ENCODE peak calls at places on chromosomes 5 and 9, in four cellular contexts. One of them, this sample, is unnamed.

GRCh38 chr9:134818591-134818990 is 62.0 kb upstream of the FCN2 start:
- DNase-seq in HCT116: no peak
- DNase-seq in A549: no peak
- DNase-seq in OCI-LY7: no peak
- DNase-seq in this sample: no peak

GRCh38 chr5:139638090-139638735 is 9.9 kb upstream of the CXXC5 start:
- DNase-seq in HCT116: no peak
- DNase-seq in A549: no peak
- DNase-seq in OCI-LY7: peak
- DNase-seq in this sample: no peak

GRCh38 chr9:20319641-20320337 is 302.5 kb downstream of the MLLT3 start:
- DNase-seq in HCT116: peak
- DNase-seq in A549: peak
- DNase-seq in OCI-LY7: no peak
- DNase-seq in this sample: no peak

GRCh38 chr9:91515074-91515687 is 91.5 kb upstream of the NFIL3 start:
- DNase-seq in HCT116: no peak
- DNase-seq in A549: no peak
- DNase-seq in OCI-LY7: no peak
- DNase-seq in this sample: no peak

GRCh38 chr5:112738180-112738560 is 485 bp downstream of the APC start:
- DNase-seq in HCT116: no peak
- DNase-seq in A549: no peak
- DNase-seq in OCI-LY7: peak
- DNase-seq in this sample: peak

GRCh38 chr5:103228056-103228455 is 30.5 kb upstream of the MACIR start:
- DNase-seq in HCT116: no peak
- DNase-seq in A549: no peak
- DNase-seq in OCI-LY7: no peak
- DNase-seq in this sample: no peak

GRCh38 chr5:66178799-66179198 is 34.7 kb downstream of the SREK1 start:
- DNase-seq in HCT116: no peak
- DNase-seq in A549: no peak
- DNase-seq in OCI-LY7: no peak
- DNase-seq in this sample: no peak

GRCh38 chr5:116734717-116735072 is 160.1 kb upstream of the SEMA6A start:
- DNase-seq in HCT116: no peak
- DNase-seq in A549: no peak
- DNase-seq in OCI-LY7: no peak
- DNase-seq in this sample: no peak

GRCh38 chr5:151596839-151597539 is 5.9 kb upstream of the FAT2 start:
- DNase-seq in HCT116: no peak
- DNase-seq in A549: no peak
- DNase-seq in OCI-LY7: no peak
- DNase-seq in this sample: peak

GRCh38 chr5:96037128-96037527 is 75.5 kb upstream of the ELL2 start:
- DNase-seq in HCT116: no peak
- DNase-seq in A549: peak
- DNase-seq in OCI-LY7: no peak
- DNase-seq in this sample: no peak

GRCh38 chr5:67244345-67244793 is 47.8 kb upstream of the CD180 start:
- DNase-seq in HCT116: no peak
- DNase-seq in A549: no peak
- DNase-seq in OCI-LY7: no peak
- DNase-seq in this sample: no peak

GRCh38 chr9:91426123-91426745 is 2.6 kb upstream of the NFIL3 start:
- DNase-seq in HCT116: peak
- DNase-seq in A549: peak
- DNase-seq in OCI-LY7: peak
- DNase-seq in this sample: no peak

GRCh38 chr9:112503170-112503569 is 16.5 kb downstream of the KIAA1958 start:
- DNase-seq in HCT116: no peak
- DNase-seq in A549: no peak
- DNase-seq in OCI-LY7: no peak
- DNase-seq in this sample: no peak

GRCh38 chr9:105837261-105837660 is 142.9 kb downstream of the TMEM38B start:
- DNase-seq in HCT116: no peak
- DNase-seq in A549: no peak
- DNase-seq in OCI-LY7: no peak
- DNase-seq in this sample: no peak

GRCh38 chr9:93673271-93673843 is 97.0 kb downstream of the PHF2 start:
- DNase-seq in HCT116: no peak
- DNase-seq in A549: no peak
- DNase-seq in OCI-LY7: no peak
- DNase-seq in this sample: no peak

GRCh38 chr5:125376059-125376641 is 629.7 kb upstream of the ZNF608 start:
- DNase-seq in HCT116: no peak
- DNase-seq in A549: no peak
- DNase-seq in OCI-LY7: no peak
- DNase-seq in this sample: no peak

GRCh38 chr5:2894347-2895135 is 143.1 kb upstream of the IRX2 start:
- DNase-seq in HCT116: no peak
- DNase-seq in A549: no peak
- DNase-seq in OCI-LY7: no peak
- DNase-seq in this sample: no peak

GRCh38 chr5:117255211-117256032 is 680.8 kb upstream of the SEMA6A start:
- DNase-seq in HCT116: no peak
- DNase-seq in A549: no peak
- DNase-seq in OCI-LY7: no peak
- DNase-seq in this sample: no peak

GRCh38 chr5:135814254-135814653 is 20.2 kb upstream of the SLC25A48 start:
- DNase-seq in HCT116: no peak
- DNase-seq in A549: no peak
- DNase-seq in OCI-LY7: no peak
- DNase-seq in this sample: no peak

GRCh38 chr9:13974891-13975290 is 339.1 kb downstream of the NFIB start:
- DNase-seq in HCT116: no peak
- DNase-seq in A549: no peak
- DNase-seq in OCI-LY7: no peak
- DNase-seq in this sample: no peak

GRCh38 chr5:149177339-149177843 is 36.1 kb downstream of the ABLIM3 start:
- DNase-seq in HCT116: no peak
- DNase-seq in A549: no peak
- DNase-seq in OCI-LY7: no peak
- DNase-seq in this sample: no peak

GRCh38 chr5:149172709-149173505 is 31.6 kb downstream of the ABLIM3 start:
- DNase-seq in HCT116: no peak
- DNase-seq in A549: no peak
- DNase-seq in OCI-LY7: no peak
- DNase-seq in this sample: no peak

GRCh38 chr5:149174847-149175234 is 33.5 kb downstream of the ABLIM3 start:
- DNase-seq in HCT116: no peak
- DNase-seq in A549: no peak
- DNase-seq in OCI-LY7: no peak
- DNase-seq in this sample: no peak

GRCh38 chr5:149177911-149178565 is 36.7 kb downstream of the ABLIM3 start:
- DNase-seq in HCT116: no peak
- DNase-seq in A549: no peak
- DNase-seq in OCI-LY7: no peak
- DNase-seq in this sample: no peak

DNA sequence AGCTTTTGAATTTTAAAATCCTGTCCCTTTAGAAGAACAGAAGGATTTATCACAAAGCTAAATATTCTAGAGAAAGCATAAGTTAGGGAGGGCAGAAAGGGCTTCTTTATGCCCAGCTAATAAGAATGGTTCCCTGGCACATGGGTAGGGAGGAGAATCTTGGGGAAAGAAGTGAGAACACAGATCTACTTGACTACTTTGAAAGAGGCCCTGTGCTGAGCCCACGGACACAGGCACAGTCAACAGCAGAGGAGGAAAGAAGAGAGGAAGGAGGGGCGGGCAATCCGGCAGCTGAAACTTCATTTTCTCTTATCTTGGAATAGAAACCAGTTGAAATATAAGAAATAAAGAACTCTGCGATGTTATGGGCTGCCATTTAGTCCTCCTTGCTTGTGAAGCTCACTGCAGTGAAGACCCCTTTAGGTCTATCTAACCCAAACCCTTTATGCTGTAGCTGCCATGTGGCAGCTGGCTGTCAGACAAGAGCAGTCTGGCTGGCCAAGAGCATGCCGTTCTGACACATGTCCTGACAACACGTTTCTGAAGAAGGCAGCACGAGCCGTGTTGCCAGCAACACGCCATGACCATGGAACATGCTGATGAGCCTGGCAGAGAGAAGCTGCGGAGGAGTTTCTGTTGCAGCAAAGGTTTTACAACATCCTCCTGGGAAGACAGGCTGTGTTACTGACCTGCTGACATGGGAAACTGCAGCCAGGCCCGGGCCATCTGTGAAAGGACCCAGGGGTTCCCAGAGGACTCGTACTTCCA is 34.2 kb downstream of the ABLIM3 start:
- DNase-seq in HCT116: no peak
- DNase-seq in A549: no peak
- DNase-seq in OCI-LY7: no peak
- DNase-seq in this sample: no peak
- H3K4me2 ChIP-seq in HCT116: no peak
- H3K4me2 ChIP-seq in A549: no peak
- H3K4me2 ChIP-seq in OCI-LY7: no peak
- H3K4me2 ChIP-seq in this sample: no peak

DNA sequence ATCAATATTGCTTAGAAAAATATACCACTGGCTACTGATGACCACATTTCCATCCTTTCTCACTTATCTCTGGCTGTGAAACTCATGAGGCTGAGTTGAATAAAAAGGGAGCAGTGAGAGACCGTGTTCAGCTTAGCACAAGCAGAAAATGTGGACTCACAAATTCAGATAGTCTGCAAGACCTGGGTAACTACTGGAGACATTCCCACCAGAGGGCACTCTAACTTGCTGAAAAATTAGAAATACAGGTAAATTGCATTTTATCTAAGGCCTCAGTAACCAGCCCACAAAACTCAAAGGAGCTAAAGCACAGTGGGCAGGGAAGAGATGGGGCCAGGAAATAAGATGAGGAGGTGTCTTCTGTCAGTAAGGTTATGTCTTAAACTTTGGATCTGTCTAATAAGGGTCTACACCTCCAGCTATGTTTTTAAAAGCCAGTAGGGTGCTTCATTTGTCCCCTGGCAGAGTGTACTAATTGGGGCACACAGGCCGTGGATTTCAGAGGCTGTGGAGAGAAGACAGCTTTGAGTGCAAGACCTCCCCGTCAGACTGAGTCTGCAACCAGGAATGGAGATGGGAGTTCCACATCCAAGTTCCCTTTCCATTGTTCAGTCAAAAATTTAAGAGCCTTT is 8.7 kb upstream of the NDUFB6 start:
- DNase-seq in HCT116: peak
- DNase-seq in A549: peak
- DNase-seq in OCI-LY7: peak
- DNase-seq in this sample: peak
- H3K4me2 ChIP-seq in HCT116: no peak
- H3K4me2 ChIP-seq in A549: peak
- H3K4me2 ChIP-seq in OCI-LY7: peak
- H3K4me2 ChIP-seq in this sample: no peak

GRCh38 chr5:140801494-140801841 is 611 bp downstream of the PCDHA3 start:
- DNase-seq in HCT116: no peak
- DNase-seq in A549: peak
- DNase-seq in OCI-LY7: no peak
- DNase-seq in this sample: no peak

GRCh38 chr5:140802781-140803271 is 2.0 kb downstream of the PCDHA3 start:
- DNase-seq in HCT116: no peak
- DNase-seq in A549: no peak
- DNase-seq in OCI-LY7: no peak
- DNase-seq in this sample: no peak

GRCh38 chr5:140796718-140797095 is 2.1 kb downstream of the PCDHA2 start:
- DNase-seq in HCT116: no peak
- DNase-seq in A549: no peak
- DNase-seq in OCI-LY7: no peak
- DNase-seq in this sample: no peak

GRCh38 chr5:140795259-140795641 is 598 bp downstream of the PCDHA2 start:
- DNase-seq in HCT116: no peak
- DNase-seq in A549: peak
- DNase-seq in OCI-LY7: no peak
- DNase-seq in this sample: no peak

GRCh38 chr5:140800816-140801493 is at the start of gene PCDHA3:
- DNase-seq in HCT116: no peak
- DNase-seq in A549: peak
- DNase-seq in OCI-LY7: peak
- DNase-seq in this sample: no peak
- H3K4me2 ChIP-seq in HCT116: no peak
- H3K4me2 ChIP-seq in A549: peak
- H3K4me2 ChIP-seq in OCI-LY7: no peak
- H3K4me2 ChIP-seq in this sample: no peak

GRCh38 chr5:176658007-176658599 is 10.8 kb downstream of the TSPAN17 start:
- DNase-seq in HCT116: peak
- DNase-seq in A549: peak
- DNase-seq in OCI-LY7: peak
- DNase-seq in this sample: peak
- H3K4me2 ChIP-seq in HCT116: no peak
- H3K4me2 ChIP-seq in A549: no peak
- H3K4me2 ChIP-seq in OCI-LY7: no peak
- H3K4me2 ChIP-seq in this sample: no peak

GRCh38 chr9:113956901-113957777 is 81.0 kb downstream of the ZNF618 start:
- DNase-seq in HCT116: no peak
- DNase-seq in A549: no peak
- DNase-seq in OCI-LY7: no peak
- DNase-seq in this sample: no peak

GRCh38 chr9:113952651-113953050 is 76.5 kb downstream of the ZNF618 start:
- DNase-seq in HCT116: no peak
- DNase-seq in A549: no peak
- DNase-seq in OCI-LY7: no peak
- DNase-seq in this sample: no peak

GRCh38 chr9:113953541-113953940 is 77.4 kb downstream of the ZNF618 start:
- DNase-seq in HCT116: no peak
- DNase-seq in A549: no peak
- DNase-seq in OCI-LY7: no peak
- DNase-seq in this sample: no peak

GRCh38 chr9:113957778-113958430 is 81.8 kb downstream of the ZNF618 start:
- DNase-seq in HCT116: no peak
- DNase-seq in A549: peak
- DNase-seq in OCI-LY7: no peak
- DNase-seq in this sample: no peak

DNA sequence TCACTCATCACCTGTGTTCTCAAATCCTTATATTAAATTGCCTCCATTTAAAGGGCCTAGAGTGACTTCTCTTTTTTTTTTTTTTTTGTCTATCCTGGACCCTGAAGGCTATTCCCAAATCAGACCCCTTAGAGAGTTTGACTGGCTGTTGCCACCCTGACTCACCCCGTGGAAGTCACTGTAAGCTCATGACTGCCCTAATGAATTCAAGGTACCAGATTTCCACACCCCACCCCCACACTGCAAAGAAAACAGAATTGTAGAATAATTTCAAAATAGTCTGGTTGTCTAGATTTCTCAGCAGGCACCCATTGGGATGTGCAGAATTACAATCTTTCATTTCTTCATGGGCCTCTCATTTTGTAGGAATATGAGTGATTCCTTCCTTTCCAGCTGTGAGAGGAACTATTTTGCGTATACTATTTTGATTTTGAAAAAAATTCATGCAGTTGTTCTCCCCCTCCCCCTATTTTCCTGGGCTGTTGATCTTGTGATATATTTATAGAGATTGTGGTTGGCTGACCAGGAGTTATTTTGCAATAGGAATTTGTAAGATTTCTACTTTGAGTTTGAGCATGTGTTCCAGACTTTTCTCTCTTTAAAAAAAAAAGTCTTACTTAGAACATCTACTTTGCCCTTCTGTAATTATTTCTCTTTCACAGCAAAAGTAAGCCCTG is 79.1 kb downstream of the ZNF618 start:
- DNase-seq in HCT116: no peak
- DNase-seq in A549: no peak
- DNase-seq in OCI-LY7: no peak
- DNase-seq in this sample: no peak
- H3K4me2 ChIP-seq in HCT116: no peak
- H3K4me2 ChIP-seq in A549: peak
- H3K4me2 ChIP-seq in OCI-LY7: no peak
- H3K4me2 ChIP-seq in this sample: no peak